ENCODE peak calls at places on chromosomes 7 and 10, in eight cellular contexts. V is naive thymus-derived CD4-positive, alpha-beta T cell; X is transverse colon; N is left ventricle myocardium inferior; J is heart right ventricle; M is small intestine; Y is A549; S is RWPE1. Z is an unnamed sample.

GRCh38 chr10:102262744-102263370 is 17.5 kb downstream of the GBF1 start:
- DNase-seq in V (no peak), X (no peak), N (no peak), J (no peak), M (no peak), Y (no peak), S (no peak), Z (no peak)

GRCh38 chr7:27182285-27182827 is 2.7 kb downstream of the HOXA11 start:
- DNase-seq in V (no peak), X (peak), N (no peak), J (no peak), M (no peak), Y (no peak), S (no peak), Z (no peak)

GRCh38 chr10:43265799-43266721 is 805 bp downstream of the RASGEF1A start:
- DNase-seq in V (no peak), X (peak), N (no peak), J (no peak), M (no peak), Y (peak), S (peak), Z (no peak)

GRCh38 chr10:88538038-88538437 is 45.1 kb downstream of the RNLS start:
- DNase-seq in V (no peak), X (no peak), N (no peak), J (no peak), M (no peak), Y (no peak), S (no peak), Z (no peak)

GRCh38 chr10:110748970-110749369 is 104.8 kb downstream of the RBM20 start:
- DNase-seq in V (no peak), X (no peak), N (no peak), J (no peak), M (no peak), Y (no peak), S (no peak), Z (no peak)

GRCh38 chr7:87806150-87806549 is 70.0 kb downstream of the SLC25A40 start:
- DNase-seq in V (no peak), X (no peak), N (no peak), J (no peak), M (no peak), Y (no peak), S (no peak), Z (no peak)

GRCh38 chr10:31158000-31158658 is 126.5 kb upstream of the ZNF438 start:
- DNase-seq in V (no peak), X (no peak), N (no peak), J (no peak), M (no peak), Y (no peak), S (no peak), Z (no peak)

GRCh38 chr10:120365872-120366271 is 91.2 kb upstream of the PLPP4 start:
- DNase-seq in V (no peak), X (no peak), N (no peak), J (no peak), M (no peak), Y (no peak), S (peak), Z (no peak)

GRCh38 chr7:151426486-151426905 is 13.4 kb downstream of the CRYGN start:
- DNase-seq in V (no peak), X (peak), N (peak), J (peak), M (no peak), Y (peak), S (peak), Z (peak)

GRCh38 chr7:173120-173918 is 19.1 kb upstream of the FAM20C start:
- DNase-seq in V (no peak), X (no peak), N (no peak), J (no peak), M (no peak), Y (no peak), S (no peak), Z (no peak)

GRCh38 chr7:157771689-157772088 is 434.9 kb downstream of the DNAJB6 start:
- DNase-seq in V (no peak), X (no peak), N (no peak), J (no peak), M (no peak), Y (no peak), S (no peak), Z (no peak)

GRCh38 chr7:100642534-100642907 is 1.2 kb upstream of the TFR2 start:
- DNase-seq in V (no peak), X (peak), N (no peak), J (no peak), M (peak), Y (peak), S (no peak), Z (no peak)

GRCh38 chr7:122595885-122596284 is 103.0 kb downstream of the RNF133 start:
- DNase-seq in V (no peak), X (no peak), N (no peak), J (no peak), M (no peak), Y (no peak), S (no peak), Z (no peak)

GRCh38 chr7:47358944-47359588 is 222.8 kb downstream of the TNS3 start:
- DNase-seq in V (no peak), X (peak), N (no peak), J (no peak), M (peak), Y (no peak), S (no peak), Z (no peak)

GRCh38 chr7:47357863-47358262 is 224.0 kb downstream of the TNS3 start:
- DNase-seq in V (no peak), X (peak), N (no peak), J (no peak), M (no peak), Y (no peak), S (no peak), Z (no peak)

GRCh38 chr7:47357398-47357797 is 224.5 kb downstream of the TNS3 start:
- DNase-seq in V (no peak), X (peak), N (no peak), J (no peak), M (no peak), Y (no peak), S (no peak), Z (no peak)

GRCh38 chr7:47360301-47360900 is 221.5 kb downstream of the TNS3 start:
- DNase-seq in V (no peak), X (peak), N (no peak), J (no peak), M (no peak), Y (no peak), S (no peak), Z (no peak)

GRCh38 chr7:47358357-47358756 is 223.6 kb downstream of the TNS3 start:
- DNase-seq in V (no peak), X (peak), N (no peak), J (no peak), M (no peak), Y (no peak), S (no peak), Z (no peak)
- H3K27ac ChIP-seq in V (no peak), X (peak), N (no peak), J (no peak), M (peak), Y (no peak), S (peak), Z (no peak)

GRCh38 chr7:30561389-30561788 is 33.3 kb upstream of the GARS1 start:
- DNase-seq in V (no peak), X (no peak), N (no peak), J (no peak), M (no peak), Y (no peak), S (no peak), Z (peak)

GRCh38 chr7:30563326-30563942 is 31.2 kb upstream of the GARS1 start:
- DNase-seq in V (no peak), X (no peak), N (no peak), J (no peak), M (no peak), Y (no peak), S (peak), Z (no peak)

GRCh38 chr7:30564243-30564892 is 30.3 kb upstream of the GARS1 start:
- DNase-seq in V (peak), X (peak), N (peak), J (peak), M (peak), Y (peak), S (peak), Z (peak)

GRCh38 chr7:30562498-30562897 is 32.2 kb upstream of the GARS1 start:
- DNase-seq in V (no peak), X (no peak), N (no peak), J (no peak), M (no peak), Y (no peak), S (no peak), Z (no peak)

DNA sequence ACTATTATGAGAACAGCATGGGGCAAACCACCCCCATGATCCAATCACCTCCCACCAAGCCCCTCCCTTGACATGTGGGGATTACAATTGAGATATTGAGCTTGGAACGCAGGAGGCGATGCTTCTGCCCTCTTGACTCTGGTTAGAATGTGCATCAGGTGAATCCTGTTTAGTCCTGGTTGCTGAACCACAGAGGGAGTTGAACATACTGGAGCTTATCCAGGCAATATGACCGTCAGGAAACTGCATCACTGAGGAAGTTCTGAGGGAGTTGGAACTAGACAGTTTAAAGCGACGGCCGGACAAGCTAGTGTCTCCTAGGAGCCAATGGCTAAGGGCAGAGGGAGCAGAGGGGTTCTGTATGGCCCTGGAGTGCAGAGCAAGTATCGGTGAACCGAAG is 31.8 kb upstream of the GARS1 start:
- DNase-seq in V (no peak), X (no peak), N (no peak), J (no peak), M (no peak), Y (no peak), S (no peak), Z (no peak)
- H3K27ac ChIP-seq in V (no peak), X (no peak), N (peak), J (no peak), M (no peak), Y (no peak), S (peak), Z (no peak)

GRCh38 chr7:141045126-141045841 is 28.6 kb upstream of the TMEM178B start:
- DNase-seq in V (no peak), X (no peak), N (no peak), J (no peak), M (no peak), Y (no peak), S (no peak), Z (no peak)
- H3K27ac ChIP-seq in V (no peak), X (no peak), N (no peak), J (peak), M (no peak), Y (peak), S (no peak), Z (no peak)

DNA sequence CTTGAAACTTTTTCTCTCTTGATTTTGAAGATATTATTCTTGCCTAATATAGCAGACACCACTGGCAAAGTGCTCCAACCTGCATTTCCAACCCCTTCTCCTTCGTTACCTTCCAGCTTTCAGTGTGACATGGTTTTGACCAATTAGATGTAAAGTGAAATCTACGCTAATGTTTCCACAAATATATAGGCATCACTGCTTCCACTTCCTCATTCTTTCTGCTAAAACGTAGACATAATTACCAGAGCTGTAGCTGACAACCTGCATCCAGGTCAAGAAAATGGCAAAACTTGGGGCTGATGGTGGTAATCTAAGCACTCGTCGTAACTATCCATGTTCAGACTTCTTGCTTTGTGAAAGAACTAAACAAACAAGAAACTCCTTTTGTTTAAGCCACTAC is 41.8 kb upstream of the COL1A2 start:
- DNase-seq in V (no peak), X (no peak), N (no peak), J (no peak), M (no peak), Y (no peak), S (no peak), Z (no peak)
- H3K27ac ChIP-seq in V (no peak), X (no peak), N (no peak), J (no peak), M (no peak), Y (no peak), S (no peak), Z (no peak)

GRCh38 chr10:79413196-79413595 is 32.2 kb downstream of the ZCCHC24 start:
- DNase-seq in V (no peak), X (no peak), N (peak), J (peak), M (no peak), Y (no peak), S (no peak), Z (peak)
- H3K27ac ChIP-seq in V (no peak), X (no peak), N (no peak), J (peak), M (no peak), Y (no peak), S (no peak), Z (no peak)

GRCh38 chr10:80166581-80167470 is 34.3 kb downstream of the PLAC9 start:
- DNase-seq in V (no peak), X (no peak), N (no peak), J (no peak), M (no peak), Y (no peak), S (no peak), Z (peak)

GRCh38 chr10:80167471-80167870 is 34.9 kb downstream of the PLAC9 start:
- DNase-seq in V (no peak), X (no peak), N (no peak), J (no peak), M (no peak), Y (no peak), S (no peak), Z (no peak)

GRCh38 chr10:80168679-80169380 is 36.3 kb downstream of the PLAC9 start:
- DNase-seq in V (no peak), X (no peak), N (no peak), J (no peak), M (no peak), Y (peak), S (no peak), Z (no peak)

GRCh38 chr10:80170026-80170425 is 35.3 kb downstream of the ANXA11 start:
- DNase-seq in V (no peak), X (no peak), N (no peak), J (no peak), M (no peak), Y (no peak), S (no peak), Z (no peak)

DNA sequence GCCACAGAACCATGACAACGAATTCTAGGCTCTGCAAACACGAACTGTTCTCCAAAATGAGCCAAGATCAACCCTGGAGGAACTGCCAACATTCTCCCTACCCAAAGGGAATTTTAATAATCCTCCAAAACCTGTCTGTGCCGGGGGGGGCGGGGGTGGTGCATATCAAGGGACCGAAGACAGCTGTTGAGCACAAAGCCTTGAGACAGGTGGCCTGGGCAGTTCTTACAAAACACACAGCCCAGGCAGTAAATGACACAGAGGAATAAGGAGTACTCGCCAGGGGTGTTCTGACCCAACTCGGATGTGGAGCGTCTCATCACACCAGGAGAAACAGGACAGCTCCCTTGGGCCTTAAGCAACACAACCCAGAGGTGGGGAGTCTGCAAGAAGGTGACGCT is 35.6 kb downstream of the PLAC9 start:
- DNase-seq in V (no peak), X (no peak), N (no peak), J (no peak), M (no peak), Y (no peak), S (no peak), Z (peak)
- H3K27ac ChIP-seq in V (no peak), X (peak), N (peak), J (peak), M (no peak), Y (no peak), S (peak), Z (peak)

DNA sequence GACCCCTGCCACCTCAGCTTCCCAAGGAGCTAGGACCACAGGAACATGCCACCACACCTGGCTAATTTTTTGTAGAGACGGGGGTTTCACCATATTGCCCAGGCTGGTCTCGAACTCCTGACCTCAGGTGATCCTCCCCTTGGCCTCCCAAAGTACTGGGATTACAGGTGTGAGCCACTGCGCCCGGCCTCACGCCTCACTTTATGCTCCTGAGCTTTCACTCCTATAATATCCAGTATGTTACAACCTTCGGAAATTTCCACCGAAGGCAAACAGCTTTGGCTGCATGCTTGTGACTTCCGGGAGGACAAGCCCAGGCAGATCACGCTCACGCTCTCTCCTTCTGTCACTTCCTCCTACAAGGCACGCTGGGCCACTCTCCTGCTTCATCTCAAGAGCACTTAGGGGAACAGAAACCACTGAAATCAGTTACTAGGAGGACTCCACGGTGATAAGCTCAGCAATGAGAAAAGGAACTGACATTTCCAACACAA is 4.4 kb upstream of the MAD1L1 start:
- DNase-seq in V (no peak), X (peak), N (no peak), J (no peak), M (no peak), Y (no peak), S (no peak), Z (peak)
- H3K27ac ChIP-seq in V (no peak), X (peak), N (peak), J (peak), M (no peak), Y (peak), S (peak), Z (no peak)

DNA sequence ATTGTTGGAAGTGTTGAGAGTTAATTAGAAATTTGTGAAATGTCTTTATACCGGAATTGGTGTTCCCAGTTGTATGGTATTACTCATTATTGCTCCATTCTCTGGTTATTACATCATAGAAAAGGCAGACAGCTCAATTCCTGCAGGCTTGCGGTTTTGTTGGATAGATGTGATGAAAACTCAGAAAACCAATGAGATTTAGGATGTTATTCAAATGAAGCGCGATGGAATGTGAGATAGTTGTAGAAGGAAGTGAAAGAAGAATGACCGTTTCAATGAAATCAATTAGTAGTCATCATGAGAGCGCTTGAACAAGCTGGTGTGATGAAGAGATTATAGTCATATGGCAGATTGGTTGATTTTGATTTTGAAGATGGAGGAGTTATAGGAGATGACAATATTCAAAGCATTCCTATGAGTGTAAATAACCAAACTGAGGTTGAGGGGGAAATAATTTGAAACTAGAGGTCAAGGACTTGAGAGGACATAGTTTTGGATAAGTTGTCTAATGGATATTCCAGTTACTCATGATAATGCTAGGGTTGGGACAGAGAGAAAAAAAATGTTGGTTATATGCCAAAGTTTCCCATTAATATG is 991.5 kb downstream of the NRG3 start:
- DNase-seq in V (no peak), X (no peak), N (no peak), J (no peak), M (no peak), Y (no peak), S (no peak), Z (no peak)
- H3K27ac ChIP-seq in V (no peak), X (no peak), N (no peak), J (no peak), M (no peak), Y (no peak), S (no peak), Z (no peak)

DNA sequence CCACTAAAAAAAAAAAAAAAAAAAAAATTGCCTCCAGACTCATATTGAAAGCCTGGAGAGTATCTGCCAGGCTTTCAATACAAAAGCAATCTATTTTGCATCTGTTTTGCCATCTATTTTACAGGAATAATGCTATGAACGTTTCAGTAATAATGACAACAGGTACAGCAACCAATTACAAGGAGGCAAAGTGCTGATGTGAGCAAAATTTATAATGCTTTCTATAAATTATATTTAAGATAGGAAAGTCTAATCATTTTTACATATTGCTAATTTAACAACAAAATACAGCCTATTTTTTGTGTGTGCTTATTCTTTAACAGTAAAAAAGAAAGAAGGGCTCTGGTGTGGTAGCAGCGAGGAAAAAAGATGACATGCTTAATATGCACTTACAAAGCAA is 10.0 kb downstream of the WDR91 start:
- DNase-seq in V (no peak), X (no peak), N (no peak), J (no peak), M (no peak), Y (no peak), S (no peak), Z (no peak)
- H3K27ac ChIP-seq in V (no peak), X (no peak), N (no peak), J (no peak), M (no peak), Y (no peak), S (no peak), Z (no peak)

DNA sequence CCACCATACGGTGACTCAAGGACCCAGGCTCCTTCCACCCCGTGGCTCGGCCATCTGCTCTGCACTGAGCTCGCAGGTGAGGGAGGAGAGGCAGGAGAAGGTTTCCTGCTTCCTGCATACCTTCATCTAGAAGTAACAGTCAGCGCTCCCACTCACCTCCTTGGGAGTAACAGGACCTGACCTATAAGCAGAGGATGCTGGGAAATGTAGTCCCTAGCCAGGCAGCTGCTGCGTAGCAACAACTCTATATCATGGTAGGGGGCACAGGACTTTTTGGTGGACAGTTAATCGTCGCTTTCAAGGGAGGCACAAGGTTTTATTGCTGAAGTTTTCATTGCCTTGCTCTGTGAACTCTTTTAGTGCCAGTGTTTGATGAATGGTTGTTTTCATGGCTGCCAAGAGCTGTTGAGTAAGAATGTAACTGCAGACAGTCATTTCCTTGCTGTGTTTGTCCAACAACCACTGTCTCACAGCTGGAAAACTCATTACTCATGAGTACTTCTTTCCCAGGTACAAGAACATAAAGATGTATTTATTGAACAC is 10.2 kb upstream of the ZFYVE27 start:
- DNase-seq in V (no peak), X (peak), N (no peak), J (no peak), M (peak), Y (no peak), S (peak), Z (no peak)
- H3K27ac ChIP-seq in V (no peak), X (peak), N (peak), J (no peak), M (no peak), Y (peak), S (peak), Z (no peak)

Z was measured in right cardiac atrium.